ENCODE peak calls at places on chromosomes 7 and 10, in four cellular contexts. M is neural crest cell, C is activated T-helper 1 cell treated with Interleukin-2 at 50 U/mL for 16 hours, I is ELF-1. R is an unnamed sample.
A peak's percentile ranks its signal among the peaks of the same experiment; 100 is the strongest.

GRCh38 chr7:425794-426188 is 93.9 kb downstream of the PDGFA start:
- DNase-seq in M (no peak), C (no peak), I (no peak), R (no peak)

GRCh38 chr10:47366056-47366631 is 17.9 kb downstream of the ZNF488 start:
- DNase-seq in M (no peak), C (no peak), I (no peak), R (no peak)

GRCh38 chr7:55410641-55411239 is 45.6 kb downstream of the LANCL2 start:
- DNase-seq in M (no peak), C (no peak), I (no peak), R (no peak)

GRCh38 chr10:119686465-119687191 is 35.4 kb downstream of the BAG3 start:
- DNase-seq in M (peak; percentile 83), C (peak; percentile 72), I (peak; percentile 89), R (peak; percentile 75)

GRCh38 chr10:78806805-78807221 is 262.0 kb upstream of the ZMIZ1 start:
- DNase-seq in M (no peak), C (no peak), I (no peak), R (no peak)

GRCh38 chr10:122879339-122880273 is at the start of gene FAM24B:
- DNase-seq in M (no peak), C (peak; percentile 89), I (peak; percentile 96), R (peak; percentile 96)

GRCh38 chr7:12067156-12067831 is 143.8 kb upstream of the TMEM106B start:
- DNase-seq in M (peak; percentile 46), C (peak; percentile 28), I (peak; percentile 74), R (peak; percentile 19)

GRCh38 chr10:57628592-57629284 is 639.0 kb downstream of the IPMK start:
- DNase-seq in M (no peak), C (no peak), I (peak; percentile 57), R (no peak)

GRCh38 chr7:157004050-157004838 is 6.2 kb downstream of the MNX1 start:
- DNase-seq in M (no peak), C (no peak), I (peak; percentile 83), R (no peak)

GRCh38 chr10:28754930-28755718 is 77.8 kb downstream of the BAMBI start:
- DNase-seq in M (no peak), C (no peak), I (no peak), R (no peak)

GRCh38 chr10:33010132-33011037 is 52.4 kb upstream of the ITGB1 start:
- DNase-seq in M (no peak), C (peak; percentile 17), I (peak; percentile 67), R (peak; percentile 18)

GRCh38 chr10:32489158-32489557 is 43.2 kb downstream of the CCDC7 start:
- DNase-seq in M (no peak), C (no peak), I (no peak), R (no peak)

GRCh38 chr10:94232711-94233383 is 129.9 kb downstream of the NOC3L start:
- DNase-seq in M (no peak), C (no peak), I (no peak), R (no peak)

R was measured in T-helper 2 cell treated with Interferon-gamma antibody and Interleukin-4, amounts not matched to agents 5 μg/mL and 100 μg/mL, for 36 hours.